ENCODE peak calls at places on chromosome 1, in ten cellular contexts. One of them, this sample, is unnamed.
A peak's percentile ranks its signal among the peaks of the same experiment; 100 is the strongest.

GRCh38 chr1:68442822-68443556 is 6.8 kb downstream of the RPE65 start:
- DNase-seq in thoracic aorta: no peak
- DNase-seq in cardiac muscle cell: peak; percentile 53
- DNase-seq in neuronal stem cell: peak; percentile 21
- DNase-seq in Panc1: peak; percentile 48
- DNase-seq in SK-N-SH: peak; percentile 44
- DNase-seq in IMR-90: peak; percentile 82
- DNase-seq in mammary epithelial cell: peak; percentile 81
- DNase-seq in psoas muscle: no peak
- DNase-seq in esophagus muscularis mucosa: no peak
- DNase-seq in this sample: no peak

GRCh38 chr1:184272178-184272866 is 114.5 kb upstream of the C1orf21 start:
- DNase-seq in thoracic aorta: no peak
- DNase-seq in cardiac muscle cell: no peak
- DNase-seq in neuronal stem cell: no peak
- DNase-seq in Panc1: no peak
- DNase-seq in SK-N-SH: no peak
- DNase-seq in IMR-90: peak; percentile 32
- DNase-seq in mammary epithelial cell: no peak
- DNase-seq in psoas muscle: no peak
- DNase-seq in esophagus muscularis mucosa: no peak
- DNase-seq in this sample: no peak

GRCh38 chr1:66834926-66835325 is 33.9 kb upstream of the INSL5 start:
- DNase-seq in thoracic aorta: no peak
- DNase-seq in cardiac muscle cell: no peak
- DNase-seq in neuronal stem cell: no peak
- DNase-seq in Panc1: no peak
- DNase-seq in SK-N-SH: no peak
- DNase-seq in IMR-90: no peak
- DNase-seq in mammary epithelial cell: peak; percentile 4
- DNase-seq in psoas muscle: no peak
- DNase-seq in esophagus muscularis mucosa: no peak
- DNase-seq in this sample: no peak

GRCh38 chr1:110630770-110631663 is 24.9 kb upstream of the KCNA2 start:
- DNase-seq in thoracic aorta: no peak
- DNase-seq in cardiac muscle cell: peak; percentile 79
- DNase-seq in neuronal stem cell: peak; percentile 69
- DNase-seq in Panc1: peak; percentile 17
- DNase-seq in SK-N-SH: peak; percentile 78
- DNase-seq in IMR-90: peak; percentile 46
- DNase-seq in mammary epithelial cell: peak; percentile 58
- DNase-seq in psoas muscle: peak; percentile 69
- DNase-seq in esophagus muscularis mucosa: peak; percentile 94
- DNase-seq in this sample: peak; percentile 77

GRCh38 chr1:156080598-156081173 is 1.6 kb downstream of the MEX3A start:
- DNase-seq in thoracic aorta: no peak
- DNase-seq in cardiac muscle cell: no peak
- DNase-seq in neuronal stem cell: no peak
- DNase-seq in Panc1: no peak
- DNase-seq in SK-N-SH: peak; percentile 63
- DNase-seq in IMR-90: no peak
- DNase-seq in mammary epithelial cell: no peak
- DNase-seq in psoas muscle: no peak
- DNase-seq in esophagus muscularis mucosa: no peak
- DNase-seq in this sample: no peak

GRCh38 chr1:206039046-206039929 is 13.7 kb upstream of the RHEX start:
- DNase-seq in thoracic aorta: no peak
- DNase-seq in cardiac muscle cell: no peak
- DNase-seq in neuronal stem cell: no peak
- DNase-seq in Panc1: no peak
- DNase-seq in SK-N-SH: no peak
- DNase-seq in IMR-90: no peak
- DNase-seq in mammary epithelial cell: no peak
- DNase-seq in psoas muscle: no peak
- DNase-seq in esophagus muscularis mucosa: no peak
- DNase-seq in this sample: no peak

GRCh38 chr1:9004731-9005708 is 21.2 kb downstream of the SLC2A7 start:
- DNase-seq in thoracic aorta: peak; percentile 40
- DNase-seq in cardiac muscle cell: peak; percentile 90
- DNase-seq in neuronal stem cell: peak; percentile 72
- DNase-seq in Panc1: no peak
- DNase-seq in SK-N-SH: peak; percentile 80
- DNase-seq in IMR-90: peak; percentile 87
- DNase-seq in mammary epithelial cell: peak; percentile 49
- DNase-seq in psoas muscle: peak; percentile 74
- DNase-seq in esophagus muscularis mucosa: peak; percentile 95
- DNase-seq in this sample: peak; percentile 26

GRCh38 chr1:109272021-109272799 is 10.7 kb downstream of the PSRC1 start:
- DNase-seq in thoracic aorta: no peak
- DNase-seq in cardiac muscle cell: no peak
- DNase-seq in neuronal stem cell: no peak
- DNase-seq in Panc1: no peak
- DNase-seq in SK-N-SH: no peak
- DNase-seq in IMR-90: no peak
- DNase-seq in mammary epithelial cell: no peak
- DNase-seq in psoas muscle: no peak
- DNase-seq in esophagus muscularis mucosa: no peak
- DNase-seq in this sample: no peak

GRCh38 chr1:1337793-1338147 is 6.7 kb downstream of the TAS1R3 start:
- DNase-seq in thoracic aorta: no peak
- DNase-seq in cardiac muscle cell: no peak
- DNase-seq in neuronal stem cell: no peak
- DNase-seq in Panc1: no peak
- DNase-seq in SK-N-SH: peak; percentile 91
- DNase-seq in IMR-90: no peak
- DNase-seq in mammary epithelial cell: no peak
- DNase-seq in psoas muscle: no peak
- DNase-seq in esophagus muscularis mucosa: no peak
- DNase-seq in this sample: no peak

GRCh38 chr1:96688737-96689136 is 32.8 kb upstream of the PTBP2 start:
- DNase-seq in thoracic aorta: no peak
- DNase-seq in cardiac muscle cell: no peak
- DNase-seq in neuronal stem cell: peak; percentile 1
- DNase-seq in Panc1: no peak
- DNase-seq in SK-N-SH: peak; percentile 37
- DNase-seq in IMR-90: no peak
- DNase-seq in mammary epithelial cell: no peak
- DNase-seq in psoas muscle: no peak
- DNase-seq in esophagus muscularis mucosa: no peak
- DNase-seq in this sample: no peak

GRCh38 chr1:216183427-216183826 is 239.8 kb downstream of the USH2A start:
- DNase-seq in thoracic aorta: no peak
- DNase-seq in cardiac muscle cell: no peak
- DNase-seq in neuronal stem cell: no peak
- DNase-seq in Panc1: no peak
- DNase-seq in SK-N-SH: no peak
- DNase-seq in IMR-90: peak; percentile 40
- DNase-seq in mammary epithelial cell: no peak
- DNase-seq in psoas muscle: no peak
- DNase-seq in esophagus muscularis mucosa: no peak
- DNase-seq in this sample: no peak

GRCh38 chr1:191662746-191663145 is 495.5 kb upstream of the RGS18 start:
- DNase-seq in thoracic aorta: no peak
- DNase-seq in cardiac muscle cell: no peak
- DNase-seq in neuronal stem cell: no peak
- DNase-seq in Panc1: no peak
- DNase-seq in SK-N-SH: no peak
- DNase-seq in IMR-90: no peak
- DNase-seq in mammary epithelial cell: no peak
- DNase-seq in psoas muscle: no peak
- DNase-seq in esophagus muscularis mucosa: no peak
- DNase-seq in this sample: no peak

GRCh38 chr1:11061652-11062365 is 2.0 kb upstream of the SRM start:
- DNase-seq in thoracic aorta: no peak
- DNase-seq in cardiac muscle cell: no peak
- DNase-seq in neuronal stem cell: no peak
- DNase-seq in Panc1: no peak
- DNase-seq in SK-N-SH: no peak
- DNase-seq in IMR-90: no peak
- DNase-seq in mammary epithelial cell: no peak
- DNase-seq in psoas muscle: no peak
- DNase-seq in esophagus muscularis mucosa: no peak
- DNase-seq in this sample: no peak
- H3K36me3 ChIP-seq in thoracic aorta: peaks cover 18% of the 10 kb centered on the region
- H3K36me3 ChIP-seq in cardiac muscle cell: peaks cover 18% of the 10 kb centered on the region
- H3K36me3 ChIP-seq in neuronal stem cell: peaks cover 62% of the 10 kb centered on the region
- H3K36me3 ChIP-seq in Panc1: peaks cover 14% of the 10 kb centered on the region
- H3K36me3 ChIP-seq in SK-N-SH: peaks cover 23% of the 10 kb centered on the region
- H3K36me3 ChIP-seq in IMR-90: peaks cover 30% of the 10 kb centered on the region
- H3K36me3 ChIP-seq in mammary epithelial cell: peaks cover 32% of the 10 kb centered on the region
- H3K36me3 ChIP-seq in psoas muscle: peaks cover 11% of the 10 kb centered on the region
- H3K36me3 ChIP-seq in esophagus muscularis mucosa: peaks cover 18% of the 10 kb centered on the region
- H3K36me3 ChIP-seq in this sample: peaks cover 19% of the 10 kb centered on the region

DNA sequence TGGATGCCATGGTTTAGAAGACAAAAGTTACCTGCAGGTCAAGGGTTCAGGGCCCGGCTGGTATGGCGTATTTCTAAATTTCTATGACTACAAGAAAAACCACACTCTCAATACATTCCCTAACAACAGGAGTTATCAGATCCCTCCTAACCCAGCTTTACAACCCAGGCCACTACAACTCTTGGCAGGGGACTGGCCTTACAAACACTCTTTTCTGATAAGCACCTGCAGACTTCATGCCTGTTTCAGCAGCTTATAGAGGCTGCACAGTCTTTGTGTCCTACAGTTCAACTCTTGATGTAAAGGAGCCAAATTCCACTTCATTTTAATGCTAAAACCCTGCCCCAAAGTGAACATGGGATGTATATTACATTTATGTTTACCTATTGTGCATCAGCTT is 461.4 kb downstream of the SIPA1L2 start:
- DNase-seq in thoracic aorta: no peak
- DNase-seq in cardiac muscle cell: peak; percentile 26
- DNase-seq in neuronal stem cell: no peak
- DNase-seq in Panc1: no peak
- DNase-seq in SK-N-SH: no peak
- DNase-seq in IMR-90: no peak
- DNase-seq in mammary epithelial cell: no peak
- DNase-seq in psoas muscle: no peak
- DNase-seq in esophagus muscularis mucosa: peak; percentile 37
- DNase-seq in this sample: no peak
- H3K4me1 ChIP-seq in thoracic aorta: no peaks in the 10 kb centered on the region
- H3K4me1 ChIP-seq in cardiac muscle cell: no peaks in the 10 kb centered on the region
- H3K4me1 ChIP-seq in neuronal stem cell: peaks cover 5% of the 10 kb centered on the region
- H3K4me1 ChIP-seq in Panc1: no peaks in the 10 kb centered on the region
- H3K4me1 ChIP-seq in SK-N-SH: no peaks in the 10 kb centered on the region
- H3K4me1 ChIP-seq in IMR-90: no peaks in the 10 kb centered on the region
- H3K4me1 ChIP-seq in mammary epithelial cell: no peaks in the 10 kb centered on the region
- H3K4me1 ChIP-seq in psoas muscle: no peaks in the 10 kb centered on the region
- H3K4me1 ChIP-seq in esophagus muscularis mucosa: no peaks in the 10 kb centered on the region
- H3K4me1 ChIP-seq in this sample: no peaks in the 10 kb centered on the region

GRCh38 chr1:46703927-46704641 is 14.8 kb downstream of the EFCAB14 start:
- DNase-seq in thoracic aorta: no peak
- DNase-seq in cardiac muscle cell: no peak
- DNase-seq in neuronal stem cell: no peak
- DNase-seq in Panc1: no peak
- DNase-seq in SK-N-SH: no peak
- DNase-seq in IMR-90: no peak
- DNase-seq in mammary epithelial cell: no peak
- DNase-seq in psoas muscle: no peak
- DNase-seq in esophagus muscularis mucosa: no peak
- DNase-seq in this sample: no peak
- H3K36me3 ChIP-seq in thoracic aorta: peaks cover 11% of the 10 kb centered on the region
- H3K36me3 ChIP-seq in cardiac muscle cell: peaks cover 41% of the 10 kb centered on the region
- H3K36me3 ChIP-seq in neuronal stem cell: peaks cover 94% of the 10 kb centered on the region
- H3K36me3 ChIP-seq in Panc1: peaks cover 34% of the 10 kb centered on the region
- H3K36me3 ChIP-seq in SK-N-SH: peaks cover 50% of the 10 kb centered on the region
- H3K36me3 ChIP-seq in IMR-90: peaks cover 27% of the 10 kb centered on the region
- H3K36me3 ChIP-seq in mammary epithelial cell: peaks cover 23% of the 10 kb centered on the region
- H3K36me3 ChIP-seq in psoas muscle: peaks cover 9% of the 10 kb centered on the region
- H3K36me3 ChIP-seq in esophagus muscularis mucosa: peaks cover 12% of the 10 kb centered on the region
- H3K36me3 ChIP-seq in this sample: peaks cover 69% of the 10 kb centered on the region

DNA sequence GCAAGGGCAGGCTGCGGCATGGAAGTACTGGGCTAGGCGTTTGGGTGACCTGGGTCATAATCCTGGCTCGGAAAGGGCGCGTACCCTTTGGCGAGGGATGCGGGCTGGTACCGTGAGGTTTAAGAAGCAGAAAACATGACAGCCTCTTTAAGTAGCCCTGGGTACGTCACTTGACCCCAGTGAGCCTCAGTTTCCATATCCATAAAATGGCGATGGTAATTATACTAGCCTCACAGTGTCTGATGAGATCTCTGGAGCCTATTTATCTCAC is 700 bp downstream of the PIGV start:
- DNase-seq in thoracic aorta: no peak
- DNase-seq in cardiac muscle cell: no peak
- DNase-seq in neuronal stem cell: no peak
- DNase-seq in Panc1: no peak
- DNase-seq in SK-N-SH: no peak
- DNase-seq in IMR-90: no peak
- DNase-seq in mammary epithelial cell: no peak
- DNase-seq in psoas muscle: no peak
- DNase-seq in esophagus muscularis mucosa: no peak
- DNase-seq in this sample: no peak
- H3K4me1 ChIP-seq in thoracic aorta: peaks cover 26% of the 10 kb centered on the region
- H3K4me1 ChIP-seq in cardiac muscle cell: peaks cover 28% of the 10 kb centered on the region
- H3K4me1 ChIP-seq in neuronal stem cell: peaks cover 34% of the 10 kb centered on the region
- H3K4me1 ChIP-seq in Panc1: peaks cover 58% of the 10 kb centered on the region
- H3K4me1 ChIP-seq in SK-N-SH: peaks cover 29% of the 10 kb centered on the region
- H3K4me1 ChIP-seq in IMR-90: peaks cover 30% of the 10 kb centered on the region
- H3K4me1 ChIP-seq in mammary epithelial cell: peaks cover 26% of the 10 kb centered on the region
- H3K4me1 ChIP-seq in psoas muscle: peaks cover 33% of the 10 kb centered on the region
- H3K4me1 ChIP-seq in esophagus muscularis mucosa: peaks cover 54% of the 10 kb centered on the region
- H3K4me1 ChIP-seq in this sample: peaks cover 37% of the 10 kb centered on the region

GRCh38 chr1:159030865-159031472 is 21.3 kb downstream of the IFI16 start:
- DNase-seq in thoracic aorta: no peak
- DNase-seq in cardiac muscle cell: no peak
- DNase-seq in neuronal stem cell: no peak
- DNase-seq in Panc1: no peak
- DNase-seq in SK-N-SH: no peak
- DNase-seq in IMR-90: no peak
- DNase-seq in mammary epithelial cell: no peak
- DNase-seq in psoas muscle: no peak
- DNase-seq in esophagus muscularis mucosa: no peak
- DNase-seq in this sample: no peak
- H3K36me3 ChIP-seq in thoracic aorta: peaks cover 22% of the 10 kb centered on the region
- H3K36me3 ChIP-seq in cardiac muscle cell: no peaks in the 10 kb centered on the region
- H3K36me3 ChIP-seq in neuronal stem cell: peaks cover 8% of the 10 kb centered on the region
- H3K36me3 ChIP-seq in Panc1: no peaks in the 10 kb centered on the region
- H3K36me3 ChIP-seq in SK-N-SH: peaks cover 81% of the 10 kb centered on the region
- H3K36me3 ChIP-seq in IMR-90: peaks cover 32% of the 10 kb centered on the region
- H3K36me3 ChIP-seq in mammary epithelial cell: peaks cover 18% of the 10 kb centered on the region
- H3K36me3 ChIP-seq in psoas muscle: no peaks in the 10 kb centered on the region
- H3K36me3 ChIP-seq in esophagus muscularis mucosa: no peaks in the 10 kb centered on the region
- H3K36me3 ChIP-seq in this sample: peaks cover 69% of the 10 kb centered on the region

GRCh38 chr1:204087893-204088528 is 15.1 kb downstream of the SOX13 start:
- DNase-seq in thoracic aorta: no peak
- DNase-seq in cardiac muscle cell: no peak
- DNase-seq in neuronal stem cell: no peak
- DNase-seq in Panc1: no peak
- DNase-seq in SK-N-SH: no peak
- DNase-seq in IMR-90: no peak
- DNase-seq in mammary epithelial cell: no peak
- DNase-seq in psoas muscle: peak; percentile 76
- DNase-seq in esophagus muscularis mucosa: no peak
- DNase-seq in this sample: no peak
- H3K4me1 ChIP-seq in thoracic aorta: peaks cover 26% of the 10 kb centered on the region
- H3K4me1 ChIP-seq in cardiac muscle cell: peaks cover 7% of the 10 kb centered on the region
- H3K4me1 ChIP-seq in neuronal stem cell: peaks cover 50% of the 10 kb centered on the region
- H3K4me1 ChIP-seq in Panc1: peaks cover 46% of the 10 kb centered on the region
- H3K4me1 ChIP-seq in SK-N-SH: peaks cover 28% of the 10 kb centered on the region
- H3K4me1 ChIP-seq in IMR-90: peaks cover 4% of the 10 kb centered on the region
- H3K4me1 ChIP-seq in mammary epithelial cell: peaks cover 31% of the 10 kb centered on the region
- H3K4me1 ChIP-seq in psoas muscle: peaks cover 93% of the 10 kb centered on the region
- H3K4me1 ChIP-seq in esophagus muscularis mucosa: peaks cover 95% of the 10 kb centered on the region
- H3K4me1 ChIP-seq in this sample: no peaks in the 10 kb centered on the region

GRCh38 chr1:209844695-209845404 is 17.1 kb downstream of the UTP25 start:
- DNase-seq in thoracic aorta: no peak
- DNase-seq in cardiac muscle cell: no peak
- DNase-seq in neuronal stem cell: no peak
- DNase-seq in Panc1: no peak
- DNase-seq in SK-N-SH: no peak
- DNase-seq in IMR-90: no peak
- DNase-seq in mammary epithelial cell: no peak
- DNase-seq in psoas muscle: no peak
- DNase-seq in esophagus muscularis mucosa: peak; percentile 50
- DNase-seq in this sample: no peak
- H3K36me3 ChIP-seq in thoracic aorta: peaks cover 26% of the 10 kb centered on the region
- H3K36me3 ChIP-seq in cardiac muscle cell: peaks cover 35% of the 10 kb centered on the region
- H3K36me3 ChIP-seq in neuronal stem cell: peaks cover 84% of the 10 kb centered on the region
- H3K36me3 ChIP-seq in Panc1: peaks cover 30% of the 10 kb centered on the region
- H3K36me3 ChIP-seq in SK-N-SH: peaks cover 85% of the 10 kb centered on the region
- H3K36me3 ChIP-seq in IMR-90: peaks cover 34% of the 10 kb centered on the region
- H3K36me3 ChIP-seq in mammary epithelial cell: peaks cover 43% of the 10 kb centered on the region
- H3K36me3 ChIP-seq in psoas muscle: peaks cover 20% of the 10 kb centered on the region
- H3K36me3 ChIP-seq in esophagus muscularis mucosa: peaks cover 45% of the 10 kb centered on the region
- H3K36me3 ChIP-seq in this sample: peaks cover 67% of the 10 kb centered on the region